ENCODE peak calls at places on chromosomes 2 and 18, in ten cellular contexts. Z is HCT116, O is uterus, N is vagina, G is gastrocnemius medialis, J is HepG2, Q is stomach, I is A549, D is adrenal gland, P is breast epithelium. A is an unnamed sample.

GRCh38 chr18:59810740-59811520 is 88.9 kb upstream of the PMAIP1 start:
- DNase-seq in Z (no peak), O (no peak), N (no peak), G (no peak), J (no peak), Q (no peak), I (no peak), D (no peak), P (no peak), A (no peak)

GRCh38 chr2:7053650-7054262 is 136.5 kb downstream of the RNF144A start:
- DNase-seq in Z (no peak), O (no peak), N (no peak), G (no peak), J (no peak), Q (no peak), I (no peak), D (no peak), P (no peak), A (no peak)

GRCh38 chr2:118050386-118050785 is 36.5 kb upstream of the CCDC93 start:
- DNase-seq in Z (no peak), O (no peak), N (no peak), G (no peak), J (no peak), Q (no peak), I (no peak), D (no peak), P (no peak), A (no peak)

GRCh38 chr2:63034575-63034974 is 16.1 kb upstream of the OTX1 start:
- DNase-seq in Z (no peak), O (no peak), N (no peak), G (no peak), J (no peak), Q (no peak), I (no peak), D (no peak), P (no peak), A (no peak)

GRCh38 chr2:72148391-72148974 is 821 bp upstream of the CYP26B1 start:
- DNase-seq in Z (no peak), O (no peak), N (no peak), G (no peak), J (no peak), Q (peak), I (peak), D (no peak), P (peak), A (no peak)

GRCh38 chr18:5961828-5962150 is 66.5 kb upstream of the TMEM200C start:
- DNase-seq in Z (no peak), O (no peak), N (no peak), G (no peak), J (no peak), Q (no peak), I (no peak), D (no peak), P (no peak), A (no peak)

GRCh38 chr2:80019571-80019970 is 285.0 kb downstream of the LRRTM1 start:
- DNase-seq in Z (no peak), O (no peak), N (no peak), G (no peak), J (no peak), Q (no peak), I (no peak), D (no peak), P (no peak), A (no peak)

GRCh38 chr18:28041366-28041765 is 135.6 kb downstream of the CDH2 start:
- DNase-seq in Z (no peak), O (no peak), N (no peak), G (no peak), J (no peak), Q (no peak), I (peak), D (peak), P (no peak), A (no peak)

GRCh38 chr2:109473006-109473380 is 140.8 kb downstream of the SEPTIN10 start:
- DNase-seq in Z (no peak), O (no peak), N (no peak), G (no peak), J (no peak), Q (no peak), I (no peak), D (no peak), P (no peak), A (no peak)

GRCh38 chr2:135732561-135732960 is 9.1 kb upstream of the UBXN4 start:
- DNase-seq in Z (no peak), O (no peak), N (no peak), G (no peak), J (no peak), Q (no peak), I (no peak), D (no peak), P (no peak), A (no peak)

GRCh38 chr2:17649026-17649425 is 104.6 kb downstream of the SMC6 start:
- DNase-seq in Z (no peak), O (no peak), N (no peak), G (no peak), J (no peak), Q (no peak), I (no peak), D (no peak), P (no peak), A (no peak)

GRCh38 chr2:78994789-78995188 is 30.7 kb upstream of the REG3G start:
- DNase-seq in Z (no peak), O (no peak), N (no peak), G (no peak), J (no peak), Q (no peak), I (no peak), D (no peak), P (no peak), A (no peak)

GRCh38 chr2:210681481-210681880 is 125.1 kb downstream of the CPS1 start:
- DNase-seq in Z (no peak), O (no peak), N (no peak), G (no peak), J (no peak), Q (no peak), I (no peak), D (no peak), P (no peak), A (no peak)

GRCh38 chr2:66003931-66004330 is 431.0 kb upstream of the MEIS1 start:
- DNase-seq in Z (no peak), O (no peak), N (no peak), G (no peak), J (no peak), Q (no peak), I (no peak), D (no peak), P (no peak), A (no peak)

GRCh38 chr2:207750315-207750714 is 19.4 kb downstream of the FZD5 start:
- DNase-seq in Z (no peak), O (no peak), N (no peak), G (no peak), J (peak), Q (no peak), I (no peak), D (no peak), P (no peak), A (no peak)

GRCh38 chr2:69567157-69567908 is 76.2 kb downstream of the AAK1 start:
- DNase-seq in Z (no peak), O (no peak), N (no peak), G (no peak), J (no peak), Q (no peak), I (peak), D (no peak), P (no peak), A (peak)

GRCh38 chr2:36456227-36456788 is 100.7 kb downstream of the CRIM1 start:
- DNase-seq in Z (no peak), O (peak), N (no peak), G (peak), J (no peak), Q (peak), I (no peak), D (peak), P (no peak), A (no peak)

GRCh38 chr2:20604957-20605381 is 45.9 kb downstream of the HS1BP3 start:
- DNase-seq in Z (no peak), O (peak), N (no peak), G (no peak), J (no peak), Q (no peak), I (no peak), D (peak), P (peak), A (no peak)

GRCh38 chr2:48305569-48305968 is 224.4 kb upstream of the STON1 start:
- DNase-seq in Z (no peak), O (no peak), N (no peak), G (no peak), J (peak), Q (no peak), I (no peak), D (no peak), P (no peak), A (no peak)

GRCh38 chr2:120867290-120868231 is 131.9 kb downstream of the GLI2 start:
- DNase-seq in Z (no peak), O (peak), N (no peak), G (peak), J (no peak), Q (peak), I (peak), D (peak), P (peak), A (peak)

GRCh38 chr2:237201461-237202287 is 116.0 kb downstream of the COPS8 start:
- DNase-seq in Z (peak), O (peak), N (no peak), G (peak), J (peak), Q (peak), I (peak), D (peak), P (no peak), A (peak)

GRCh38 chr2:143705108-143705686 is 576.0 kb downstream of the ARHGAP15 start:
- DNase-seq in Z (no peak), O (no peak), N (no peak), G (no peak), J (no peak), Q (no peak), I (no peak), D (no peak), P (no peak), A (no peak)

GRCh38 chr2:227411320-227411989 is 23.7 kb upstream of the SCYGR1 start:
- DNase-seq in Z (no peak), O (no peak), N (no peak), G (no peak), J (no peak), Q (no peak), I (peak), D (peak), P (peak), A (no peak)

GRCh38 chr2:133843551-133843950 is 275.3 kb upstream of the NCKAP5 start:
- DNase-seq in Z (no peak), O (no peak), N (no peak), G (no peak), J (no peak), Q (no peak), I (no peak), D (no peak), P (no peak), A (no peak)

GRCh38 chr2:8676915-8677645 is 4.8 kb upstream of the ID2 start:
- DNase-seq in Z (no peak), O (no peak), N (peak), G (no peak), J (no peak), Q (no peak), I (no peak), D (no peak), P (no peak), A (no peak)

GRCh38 chr2:33532146-33532545 is 55.7 kb downstream of the RASGRP3 start:
- DNase-seq in Z (no peak), O (no peak), N (no peak), G (no peak), J (no peak), Q (no peak), I (no peak), D (no peak), P (no peak), A (no peak)
- TF ChIP-seq POLR2A in Z (no peak), O (no peak), N (no peak), G (no peak), J (no peak), Q (no peak), I (no peak), D (no peak), P (no peak), A (no peak)

GRCh38 chr2:106192752-106193490 is 1.2 kb downstream of the UXS1 start:
- DNase-seq in Z (peak), O (peak), N (no peak), G (no peak), J (peak), Q (no peak), I (peak), D (peak), P (no peak), A (peak)
- TF ChIP-seq POLR2A in Z (no peak), O (peak), N (no peak), G (peak), J (no peak), Q (no peak), I (no peak), D (no peak), P (no peak), A (no peak)

DNA sequence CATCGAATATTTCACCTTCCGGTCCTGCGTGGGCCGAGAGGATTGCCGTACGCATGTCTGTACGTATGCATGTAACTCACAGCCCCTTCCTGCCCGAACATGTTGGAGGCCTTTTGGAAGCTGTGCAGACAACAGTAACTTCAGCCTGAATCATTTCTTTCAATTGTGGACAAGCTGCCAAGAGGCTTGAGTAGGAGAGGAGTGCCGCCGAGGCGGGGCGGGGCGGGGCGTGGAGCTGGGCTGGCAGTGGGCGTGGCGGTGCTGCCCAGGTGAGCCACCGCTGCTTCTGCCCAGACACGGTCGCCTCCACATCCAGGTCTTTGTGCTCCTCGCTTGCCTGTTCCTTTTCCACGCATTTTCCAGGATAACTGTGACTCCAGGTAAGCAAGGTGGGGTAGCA is at the start of gene SERPINB5:
- DNase-seq in Z (peak), O (no peak), N (no peak), G (no peak), J (no peak), Q (peak), I (no peak), D (no peak), P (peak), A (no peak)
- TF ChIP-seq POLR2A in Z (no peak), O (no peak), N (no peak), G (no peak), J (no peak), Q (no peak), I (no peak), D (no peak), P (no peak), A (no peak)

GRCh38 chr2:128686498-128686861 is 367.8 kb upstream of the HS6ST1 start:
- DNase-seq in Z (no peak), O (no peak), N (no peak), G (no peak), J (no peak), Q (no peak), I (no peak), D (no peak), P (no peak), A (no peak)

GRCh38 chr2:128684523-128684922 is 365.9 kb upstream of the HS6ST1 start:
- DNase-seq in Z (no peak), O (no peak), N (no peak), G (no peak), J (no peak), Q (no peak), I (no peak), D (no peak), P (no peak), A (no peak)

GRCh38 chr2:128687551-128687945 is 368.9 kb upstream of the HS6ST1 start:
- DNase-seq in Z (no peak), O (no peak), N (no peak), G (no peak), J (no peak), Q (peak), I (no peak), D (no peak), P (no peak), A (no peak)

GRCh38 chr2:128686881-128687550 is 368.3 kb upstream of the HS6ST1 start:
- DNase-seq in Z (no peak), O (no peak), N (no peak), G (no peak), J (no peak), Q (peak), I (no peak), D (no peak), P (no peak), A (no peak)

GRCh38 chr2:128685841-128686497 is 367.3 kb upstream of the HS6ST1 start:
- DNase-seq in Z (no peak), O (no peak), N (no peak), G (no peak), J (no peak), Q (peak), I (no peak), D (no peak), P (no peak), A (no peak)
- TF ChIP-seq POLR2A in Z (no peak), O (no peak), N (no peak), G (no peak), J (no peak), Q (no peak), I (no peak), D (no peak), P (no peak), A (no peak)

GRCh38 chr18:74292541-74292858 is 737 bp upstream of the CYB5A start:
- DNase-seq in Z (no peak), O (no peak), N (no peak), G (no peak), J (no peak), Q (no peak), I (no peak), D (no peak), P (no peak), A (no peak)

GRCh38 chr18:74289946-74290478 is 1.8 kb downstream of the CYB5A start:
- DNase-seq in Z (no peak), O (no peak), N (no peak), G (no peak), J (no peak), Q (no peak), I (no peak), D (no peak), P (no peak), A (no peak)

GRCh38 chr18:74290831-74291770 is 662 bp downstream of the CYB5A start:
- DNase-seq in Z (peak), O (peak), N (no peak), G (no peak), J (peak), Q (peak), I (no peak), D (peak), P (no peak), A (no peak)

GRCh38 chr18:74294526-74294925 is 2.8 kb upstream of the CYB5A start:
- DNase-seq in Z (no peak), O (peak), N (no peak), G (no peak), J (no peak), Q (no peak), I (no peak), D (no peak), P (peak), A (no peak)

DNA sequence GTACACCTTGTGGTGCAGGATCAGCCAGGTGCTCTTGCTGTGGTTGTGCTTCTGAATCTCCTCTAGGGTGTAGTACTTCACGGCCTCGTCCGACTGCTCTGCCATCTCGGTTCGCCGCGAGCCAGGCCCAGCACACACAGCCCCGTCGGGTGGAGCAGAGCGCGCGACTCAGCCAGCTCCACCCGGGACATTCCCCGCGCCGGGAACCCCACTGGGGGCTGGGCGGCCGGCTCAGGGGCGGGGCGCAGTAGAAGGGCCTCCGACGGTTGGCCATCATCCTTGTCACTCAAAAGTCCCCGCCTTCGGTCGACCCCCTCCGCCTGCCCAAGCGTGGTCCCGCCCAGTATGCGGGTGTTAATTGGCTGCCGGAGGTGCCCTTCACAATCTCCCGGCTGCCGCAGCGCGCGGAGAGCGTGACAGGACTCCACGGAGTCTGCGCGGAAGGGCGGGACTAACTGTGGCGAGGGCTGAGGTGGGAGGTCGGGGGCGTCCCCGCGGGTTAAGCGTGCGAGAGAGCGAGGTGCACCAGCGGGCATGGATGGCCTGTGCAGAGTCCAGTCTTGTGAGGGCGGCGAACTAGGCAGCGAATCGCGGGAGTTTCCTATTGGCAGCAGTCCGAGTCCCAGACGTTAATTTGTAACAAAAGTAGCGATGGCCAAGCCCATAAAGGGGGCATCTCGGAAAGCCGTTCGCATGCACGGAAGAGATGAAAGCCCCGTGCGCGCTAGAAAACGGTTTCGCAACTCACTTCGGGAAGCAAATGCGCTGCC is at the start of gene CYB5A:
- DNase-seq in Z (peak), O (peak), N (no peak), G (peak), J (peak), Q (peak), I (peak), D (peak), P (peak), A (no peak)
- TF ChIP-seq POLR2A in Z (no peak), O (peak), N (no peak), G (no peak), J (peak), Q (peak), I (peak), D (peak), P (no peak), A (no peak)

GRCh38 chr2:88694015-88694414 is 2.5 kb downstream of the RPIA start:
- DNase-seq in Z (no peak), O (no peak), N (no peak), G (peak), J (no peak), Q (peak), I (no peak), D (no peak), P (no peak), A (no peak)
- TF ChIP-seq POLR2A in Z (no peak), O (no peak), N (no peak), G (no peak), J (no peak), Q (no peak), I (no peak), D (no peak), P (no peak), A (no peak)

GRCh38 chr18:31819925-31820229 is 59.2 kb upstream of the SLC25A52 start:
- DNase-seq in Z (no peak), O (no peak), N (no peak), G (no peak), J (no peak), Q (no peak), I (no peak), D (no peak), P (no peak), A (no peak)

GRCh38 chr18:31830686-31831085 is 70.0 kb upstream of the SLC25A52 start:
- DNase-seq in Z (no peak), O (no peak), N (no peak), G (no peak), J (peak), Q (no peak), I (no peak), D (no peak), P (no peak), A (no peak)

GRCh38 chr18:31821452-31822171 is 60.9 kb upstream of the SLC25A52 start:
- DNase-seq in Z (no peak), O (no peak), N (no peak), G (no peak), J (peak), Q (no peak), I (no peak), D (no peak), P (no peak), A (no peak)

GRCh38 chr18:31828613-31829012 is 67.9 kb upstream of the SLC25A52 start:
- DNase-seq in Z (no peak), O (no peak), N (no peak), G (no peak), J (no peak), Q (no peak), I (no peak), D (no peak), P (no peak), A (no peak)

GRCh38 chr18:31825772-31826171 is 65.1 kb upstream of the SLC25A52 start:
- DNase-seq in Z (no peak), O (no peak), N (no peak), G (no peak), J (no peak), Q (no peak), I (no peak), D (no peak), P (no peak), A (no peak)
- TF ChIP-seq POLR2A in Z (no peak), O (no peak), N (no peak), G (no peak), J (no peak), Q (no peak), I (no peak), D (no peak), P (no peak), A (no peak)

GRCh38 chr2:1553671-1554295 is 140.5 kb downstream of the TPO start:
- DNase-seq in Z (peak), O (no peak), N (no peak), G (no peak), J (no peak), Q (no peak), I (peak), D (no peak), P (peak), A (no peak)
- TF ChIP-seq POLR2A in Z (no peak), O (no peak), N (no peak), G (no peak), J (no peak), Q (no peak), I (no peak), D (no peak), P (no peak), A (no peak)